ENCODE peak calls at places on chromosome 12, in seven cellular contexts. C is DND-41, A is mammary epithelial cell, R is HepG2, T is Panc1, U is fibroblast of lung, S is heart right ventricle. Y is an unnamed sample.

GRCh38 chr12:51349026-51349425 is 2.5 kb upstream of the CELA1 start:
- DNase-seq in U (peak), A (peak), T (no peak), C (no peak), S (no peak), R (no peak), Y (no peak)

GRCh38 chr12:52195065-52195730 is 3.4 kb upstream of the KRT80 start:
- DNase-seq in C (no peak), A (no peak), U (peak), S (no peak), T (no peak), R (no peak), Y (no peak)

GRCh38 chr12:8676651-8677050 is 14.0 kb upstream of the MFAP5 start:
- DNase-seq in U (no peak), S (no peak), R (no peak), T (no peak), A (no peak), C (no peak), Y (no peak)

GRCh38 chr12:81170072-81170471 is 92.2 kb downstream of the ACSS3 start:
- DNase-seq in S (no peak), A (peak), R (no peak), U (peak), T (no peak), C (no peak), Y (peak)

GRCh38 chr12:124463341-124463861 is 104.0 kb downstream of the NCOR2 start:
- DNase-seq in S (peak), A (no peak), T (no peak), U (no peak), C (no peak), R (no peak), Y (no peak)

GRCh38 chr12:75389061-75389460 is 1.8 kb upstream of the GLIPR1L2 start:
- DNase-seq in S (no peak), R (no peak), U (peak), T (peak), C (no peak), A (peak), Y (peak)

GRCh38 chr12:31756977-31757420 is 28.2 kb upstream of the AMN1 start:
- DNase-seq in C (no peak), A (peak), T (no peak), S (no peak), R (peak), U (peak), Y (peak)

GRCh38 chr12:70590051-70590450 is 47.2 kb downstream of the PTPRB start:
- DNase-seq in S (peak), U (peak), C (peak), A (peak), R (peak), T (peak), Y (peak)

GRCh38 chr12:30692470-30692869 is 3.2 kb downstream of the IPO8 start:
- DNase-seq in R (no peak), A (no peak), C (no peak), S (no peak), U (peak), T (no peak), Y (no peak)

GRCh38 chr12:120496353-120497340 is 734 bp downstream of the DYNLL1 start:
- DNase-seq in A (peak), S (peak), U (peak), R (no peak), T (no peak), C (peak), Y (peak)

GRCh38 chr12:98653866-98654493 is 8.9 kb downstream of the APAF1 start:
- DNase-seq in A (peak), C (no peak), R (peak), S (no peak), T (no peak), U (peak), Y (peak)

GRCh38 chr12:131452444-131452860 is 258.4 kb upstream of the SFSWAP start:
- DNase-seq in C (no peak), T (no peak), A (no peak), S (no peak), R (peak), U (no peak), Y (no peak)

GRCh38 chr12:22709292-22709691 is 84.3 kb downstream of the ETNK1 start:
- DNase-seq in U (no peak), T (no peak), R (peak), A (peak), C (no peak), S (no peak), Y (peak)

GRCh38 chr12:109847166-109847700 is 14.0 kb upstream of the TRPV4 start:
- DNase-seq in S (no peak), C (no peak), T (no peak), U (no peak), R (no peak), A (no peak), Y (no peak)

GRCh38 chr12:49956663-49957569 is 4.8 kb upstream of the AQP5 start:
- DNase-seq in U (no peak), S (no peak), T (no peak), C (no peak), R (no peak), A (no peak), Y (no peak)

GRCh38 chr12:2959194-2959507 is at the start of gene TEAD4:
- DNase-seq in R (peak), T (no peak), A (peak), C (no peak), U (peak), S (peak), Y (peak)

GRCh38 chr12:70756118-70756517 is 118.9 kb upstream of the PTPRB start:
- DNase-seq in A (peak), U (peak), T (no peak), C (no peak), S (no peak), R (no peak), Y (peak)

GRCh38 chr12:85029456-85029855 is 6.6 kb downstream of the TSPAN19 start:
- DNase-seq in C (no peak), A (peak), T (no peak), U (peak), R (peak), S (no peak), Y (peak)

GRCh38 chr12:57127710-57128518 is at the start of gene LRP1:
- DNase-seq in R (peak), A (peak), U (peak), T (peak), C (peak), S (peak), Y (peak)

GRCh38 chr12:111570090-111570961 is 28.8 kb downstream of the ATXN2 start:
- DNase-seq in R (no peak), T (no peak), A (peak), S (no peak), U (peak), C (no peak), Y (peak)

GRCh38 chr12:89343127-89343526 is 9.2 kb downstream of the DUSP6 start:
- DNase-seq in S (peak), U (peak), C (no peak), A (no peak), T (no peak), R (no peak), Y (no peak)

GRCh38 chr12:22318122-22318737 is 16.3 kb downstream of the ST8SIA1 start:
- DNase-seq in T (no peak), U (peak), S (no peak), A (peak), R (no peak), C (no peak), Y (no peak)

GRCh38 chr12:100184549-100184948 is 16.1 kb upstream of the ACTR6 start:
- DNase-seq in R (peak), S (no peak), T (no peak), U (no peak), C (no peak), A (no peak), Y (no peak)

GRCh38 chr12:121184425-121184824 is 25.5 kb upstream of the P2RX4 start:
- DNase-seq in C (no peak), U (no peak), R (no peak), T (no peak), A (peak), S (no peak), Y (peak)

GRCh38 chr12:64178122-64178521 is 44.0 kb downstream of the KICS2 start:
- DNase-seq in S (no peak), U (peak), A (peak), C (no peak), R (no peak), T (no peak), Y (peak)

GRCh38 chr12:123533672-123534643 is at the start of gene RILPL1:
- DNase-seq in S (peak), U (peak), C (peak), R (peak), A (peak), T (no peak), Y (no peak)

GRCh38 chr12:107704056-107704455 is 18.5 kb downstream of the PWP1 start:
- DNase-seq in U (no peak), T (no peak), A (no peak), C (no peak), R (no peak), S (no peak), Y (no peak)

GRCh38 chr12:75784591-75784990 is 247.0 kb downstream of the PHLDA1 start:
- DNase-seq in U (no peak), S (peak), T (no peak), A (peak), C (peak), R (peak), Y (no peak)

GRCh38 chr12:109988903-109989302 is 7.3 kb downstream of the GIT2 start:
- DNase-seq in S (no peak), T (no peak), C (no peak), A (no peak), U (no peak), R (no peak), Y (no peak)

GRCh38 chr12:42481368-42481767 is 108.2 kb downstream of the PRICKLE1 start:
- DNase-seq in C (no peak), U (no peak), R (no peak), A (no peak), S (no peak), T (no peak), Y (no peak)

GRCh38 chr12:91877461-91878230 is 268.0 kb downstream of the BTG1 start:
- DNase-seq in T (no peak), A (peak), S (no peak), R (no peak), U (no peak), C (no peak), Y (no peak)

GRCh38 chr12:115506822-115507629 is 770.5 kb downstream of the MED13L start:
- DNase-seq in S (no peak), R (peak), U (no peak), T (no peak), C (no peak), A (no peak), Y (peak)

GRCh38 chr12:105588126-105588525 is 257.6 kb downstream of the C12orf75 start:
- DNase-seq in R (no peak), U (no peak), C (no peak), A (no peak), T (no peak), S (no peak), Y (no peak)

GRCh38 chr12:24752763-24753462 is 196.0 kb downstream of the BCAT1 start:
- DNase-seq in S (no peak), R (peak), U (no peak), T (no peak), A (no peak), C (no peak), Y (no peak)

DNA sequence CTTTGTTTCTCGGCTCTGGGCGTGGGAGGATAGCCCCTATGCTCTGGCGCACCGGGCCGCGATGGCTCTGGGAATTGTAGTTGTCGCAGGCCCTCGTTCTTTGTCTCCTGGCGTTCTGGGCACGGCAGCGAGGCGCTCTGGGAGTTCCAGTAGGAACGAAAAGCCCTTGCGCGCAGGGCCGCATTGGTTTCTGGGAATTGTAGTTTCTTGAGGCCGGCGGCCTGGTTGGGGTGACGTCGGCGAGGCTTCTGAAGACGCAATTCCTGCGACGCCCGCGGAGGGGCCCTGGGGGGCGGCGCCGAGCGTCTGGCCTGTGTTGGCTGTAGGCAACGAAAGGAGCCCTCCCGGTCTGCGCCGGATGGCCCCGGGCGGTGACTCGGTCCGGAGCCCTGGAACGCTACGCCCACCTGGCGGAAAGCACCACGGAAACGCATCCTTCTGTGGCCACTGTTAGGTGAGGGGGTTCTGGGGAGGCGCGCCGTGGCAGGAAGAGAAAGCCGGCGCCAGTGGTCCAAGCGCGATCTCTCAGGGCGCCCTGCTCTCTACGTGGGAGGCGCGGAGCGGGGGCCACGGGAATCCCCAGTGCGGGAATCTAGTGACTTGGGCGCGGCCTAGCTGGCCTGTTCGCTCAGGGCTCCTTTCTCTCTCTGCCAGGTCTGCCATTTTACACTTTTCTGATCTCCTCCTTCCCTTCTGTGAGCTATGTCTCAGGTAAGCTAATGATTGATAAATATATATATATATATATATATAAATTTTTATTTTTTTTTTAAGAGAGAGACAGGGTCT is at the start of gene ZNF140:
- DNase-seq in R (peak), T (peak), A (peak), S (peak), U (peak), C (peak), Y (peak)
- TF ChIP-seq CTCF in R (no peak), T (no peak), A (peak), S (peak), U (peak), C (peak), Y (no peak)

GRCh38 chr12:16609140-16609539 is 3.2 kb upstream of the LMO3 start:
- DNase-seq in T (no peak), R (no peak), S (no peak), A (no peak), C (no peak), U (no peak), Y (no peak)
- H3K27ac ChIP-seq in T (no peak), R (no peak), S (peak), A (no peak), C (no peak), U (no peak), Y (no peak)

DNA sequence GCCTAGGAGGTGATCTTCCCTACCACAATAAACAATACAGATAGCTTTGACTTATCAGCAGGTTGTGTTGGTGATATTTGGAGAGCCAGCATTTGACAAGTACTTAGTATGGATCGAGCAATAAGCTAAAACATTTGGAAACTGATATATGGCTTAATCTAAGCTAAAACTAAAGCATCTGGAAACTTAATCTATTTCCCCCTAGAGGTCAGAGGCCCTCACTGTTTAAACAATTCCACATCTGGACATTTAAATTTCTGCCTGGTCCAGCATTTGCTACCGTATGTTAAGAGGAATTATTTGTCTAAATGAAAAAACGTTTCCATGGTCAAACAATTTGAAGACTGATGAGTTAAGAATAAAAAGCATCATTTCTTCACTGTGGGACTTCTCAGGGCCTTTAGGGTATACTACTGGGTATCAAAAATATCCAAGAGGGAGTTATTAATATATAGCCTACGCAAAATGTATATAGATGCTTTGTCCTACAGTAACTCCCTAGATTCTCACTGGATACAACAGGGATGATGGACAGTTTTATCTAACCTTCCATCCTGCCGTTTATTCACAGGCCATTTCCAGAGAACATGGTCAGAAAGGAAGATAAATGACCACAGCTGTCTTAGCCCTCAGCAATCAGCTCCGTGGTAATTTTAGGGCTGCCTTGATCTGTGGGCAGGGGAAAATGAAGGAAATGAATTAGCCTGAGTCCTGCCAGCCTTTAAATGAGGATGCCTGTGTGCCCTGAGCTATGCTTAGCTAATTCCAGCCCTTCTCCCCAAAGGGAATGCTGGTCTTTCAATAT is 135.4 kb upstream of the NUDT4 start:
- DNase-seq in S (no peak), A (no peak), R (no peak), T (no peak), C (no peak), U (no peak), Y (no peak)
- TF ChIP-seq CTCF in S (no peak), A (no peak), R (no peak), T (no peak), C (no peak), U (peak), Y (no peak)

DNA sequence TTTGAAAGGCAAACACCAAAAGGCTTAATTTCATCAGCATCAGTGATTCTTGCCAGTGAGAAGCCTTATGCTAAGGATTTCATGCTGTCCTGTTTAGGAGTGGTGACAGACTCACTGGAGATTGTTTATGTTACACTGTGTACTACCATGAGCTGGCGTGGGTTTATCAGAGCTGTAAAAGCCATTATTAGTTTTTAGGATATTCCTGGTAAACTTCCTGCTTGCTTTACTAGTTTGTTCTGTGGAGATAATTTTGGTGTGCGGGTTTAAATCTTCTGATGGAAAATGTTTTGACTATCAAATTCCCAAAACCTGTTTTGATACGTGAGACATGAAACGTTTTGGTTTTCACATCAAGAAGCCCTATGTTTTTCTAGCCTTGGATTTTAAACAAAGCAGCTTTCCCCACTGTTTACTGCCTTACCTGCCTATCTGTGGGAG is 15.2 kb downstream of the PPFIBP1 start:
- DNase-seq in R (no peak), U (no peak), A (no peak), T (no peak), S (no peak), C (no peak), Y (no peak)
- H3K27ac ChIP-seq in R (no peak), U (peak), A (no peak), T (peak), S (peak), C (no peak), Y (no peak)